ENCODE peak calls at places on chromosomes 4 and X, in seven cellular contexts. X is omental fat pad, D is GM06990, S is T-helper 2 cell, T is cardiac fibroblast, J is ureter, Z is psoas muscle. N is an unnamed sample.

GRCh38 chr4:77505275-77505957 is 100.2 kb upstream of the CXCL13 start:
- DNase-seq in X (no peak), D (no peak), S (no peak), T (no peak), J (no peak), Z (no peak), N (no peak)

GRCh38 chr4:113574636-113575103 is 186.9 kb downstream of the CAMK2D start:
- DNase-seq in X (no peak), D (no peak), S (no peak), T (peak; percentile 82), J (no peak), Z (no peak), N (no peak)

GRCh38 chr4:1407657-1408333 is 1.6 kb upstream of the NKX1-1 start:
- DNase-seq in X (no peak), D (no peak), S (no peak), T (no peak), J (no peak), Z (no peak), N (no peak)

GRCh38 chr4:105179539-105180401 is 33.1 kb downstream of the TET2 start:
- DNase-seq in X (no peak), D (no peak), S (no peak), T (no peak), J (no peak), Z (no peak), N (no peak)

GRCh38 chr4:26124753-26125236 is 196.0 kb upstream of the RBPJ start:
- DNase-seq in X (no peak), D (no peak), S (no peak), T (peak; percentile 32), J (no peak), Z (no peak), N (no peak)

GRCh38 chrX:154714925-154715324 is 36.0 kb downstream of the GAB3 start:
- DNase-seq in X (no peak), D (no peak), S (peak; percentile 64), T (peak; percentile 66), J (peak; percentile 61), Z (no peak), N (no peak)

GRCh38 chrX:3263681-3264126 is 82.7 kb downstream of the MXRA5 start:
- DNase-seq in X (no peak), D (no peak), S (no peak), T (peak; percentile 12), J (no peak), Z (no peak), N (no peak)

GRCh38 chr4:89823416-89823815 is 13.5 kb downstream of the SNCA start:
- DNase-seq in X (no peak), D (no peak), S (no peak), T (no peak), J (no peak), Z (no peak), N (no peak)

GRCh38 chr4:143667461-143667860 is 33.0 kb downstream of the FREM3 start:
- DNase-seq in X (no peak), D (no peak), S (no peak), T (peak; percentile 92), J (peak; percentile 65), Z (no peak), N (peak; percentile 39)

GRCh38 chrX:134821370-134821769 is 163.1 kb upstream of the PLAC1 start:
- DNase-seq in X (no peak), D (no peak), S (no peak), T (peak; percentile 75), J (no peak), Z (no peak), N (no peak)

GRCh38 chrX:132732236-132732635 is 226.2 kb downstream of the HS6ST2 start:
- DNase-seq in X (no peak), D (no peak), S (no peak), T (no peak), J (no peak), Z (no peak), N (no peak)

GRCh38 chrX:155053656-155054055 is 17.3 kb downstream of the CMC4 start:
- DNase-seq in X (no peak), D (no peak), S (no peak), T (no peak), J (no peak), Z (no peak), N (no peak)